ENCODE peak calls at places on chromosome 15, in four cellular contexts. K is breast epithelium, S is endothelial cell of umbilical vein, E is IMR-90. W is an unnamed sample.

GRCh38 chr15:68301300-68301699 is 23.8 kb downstream of the FEM1B start:
- DNase-seq in K (no peak), E (no peak), S (no peak), W (no peak)

GRCh38 chr15:38828031-38828532 is 263.5 kb upstream of the RASGRP1 start:
- DNase-seq in S (peak; percentile 100), K (no peak), E (peak; percentile 23), W (no peak)

GRCh38 chr15:25933456-25934158 is 70.5 kb upstream of the ATP10A start:
- DNase-seq in E (peak; percentile 87), S (no peak), K (peak; percentile 69), W (no peak)

GRCh38 chr15:85157344-85157743 is 175.7 kb downstream of the PDE8A start:
- DNase-seq in K (no peak), E (no peak), S (no peak), W (no peak)

GRCh38 chr15:42832577-42832976 is 88.0 kb downstream of the TTBK2 start:
- DNase-seq in S (peak; percentile 7), E (peak; percentile 88), K (no peak), W (peak; percentile 32)

GRCh38 chr15:28901987-28902745 is 16.4 kb downstream of the APBA2 start:
- DNase-seq in K (peak; percentile 20), E (no peak), S (no peak), W (no peak)

GRCh38 chr15:56839099-56839498 is 79.3 kb upstream of the TCF12 start:
- DNase-seq in S (no peak), K (no peak), E (no peak), W (no peak)

GRCh38 chr15:28098766-28099554 is at the start of gene OCA2:
- DNase-seq in S (no peak), K (no peak), E (peak; percentile 30), W (no peak)

GRCh38 chr15:101027273-101027901 is 108.2 kb downstream of the LRRK1 start:
- DNase-seq in S (no peak), E (no peak), K (no peak), W (no peak)

GRCh38 chr15:67840747-67841634 is 1.1 kb upstream of the RNU6-1 start:
- DNase-seq in E (peak; percentile 58), S (peak; percentile 51), K (no peak), W (no peak)

GRCh38 chr15:92616621-92617179 is 38.9 kb downstream of the FAM174B start:
- DNase-seq in E (no peak), S (peak; percentile 84), K (peak; percentile 53), W (no peak)

GRCh38 chr15:45457641-45458539 is 64.7 kb downstream of the SLC30A4 start:
- DNase-seq in S (peak; percentile 86), K (peak; percentile 56), E (peak; percentile 77), W (no peak)

GRCh38 chr15:53354905-53355304 is 404.6 kb downstream of the WDR72 start:
- DNase-seq in K (no peak), S (no peak), E (no peak), W (no peak)

GRCh38 chr15:22873841-22874240 is 35.4 kb downstream of the NIPA2 start:
- DNase-seq in K (no peak), E (no peak), S (no peak), W (no peak)

GRCh38 chr15:51332211-51333147 is 5.9 kb downstream of the CYP19A1 start:
- DNase-seq in K (no peak), S (no peak), E (no peak), W (no peak)

GRCh38 chr15:82933576-82933975 is 18.9 kb downstream of the HOMER2 start:
- DNase-seq in E (no peak), K (no peak), S (no peak), W (no peak)

GRCh38 chr15:101244039-101244781 is 7.6 kb downstream of the CHSY1 start:
- DNase-seq in S (no peak), K (no peak), E (peak; percentile 60), W (no peak)

GRCh38 chr15:35000511-35000910 is 12.4 kb upstream of the ZNF770 start:
- DNase-seq in K (no peak), E (peak; percentile 79), S (no peak), W (peak; percentile 77)

GRCh38 chr15:43920815-43921214 is 94.0 kb downstream of the WDR76 start:
- DNase-seq in E (peak; percentile 41), S (no peak), K (no peak), W (no peak)

GRCh38 chr15:72932461-72932860 is 119.8 kb upstream of the NEO1 start:
- DNase-seq in K (no peak), S (no peak), E (no peak), W (no peak)

GRCh38 chr15:90126457-90127435 is 24.5 kb upstream of the IDH2 start:
- DNase-seq in K (no peak), E (no peak), S (no peak), W (no peak)

GRCh38 chr15:68418611-68419161 is 13.3 kb downstream of the ITGA11 start:
- DNase-seq in E (peak; percentile 88), K (no peak), S (peak; percentile 43), W (no peak)

GRCh38 chr15:66830358-66830757 is 128.3 kb downstream of the SMAD6 start:
- DNase-seq in K (no peak), S (peak; percentile 48), E (peak; percentile 72), W (peak; percentile 77)

GRCh38 chr15:78098131-78098755 is 5.9 kb downstream of the SH2D7 start:
- DNase-seq in S (no peak), K (peak; percentile 42), E (no peak), W (no peak)

GRCh38 chr15:68396068-68396467 is 35.9 kb downstream of the ITGA11 start:
- DNase-seq in E (no peak), S (no peak), K (no peak), W (no peak)

GRCh38 chr15:90191795-90192494 is 9.2 kb upstream of the SEMA4B start:
- DNase-seq in E (no peak), K (peak; percentile 75), S (no peak), W (no peak)

GRCh38 chr15:40006003-40006402 is 33.0 kb downstream of the SRP14 start:
- DNase-seq in E (peak; percentile 79), S (no peak), K (no peak), W (no peak)

GRCh38 chr15:78617131-78617915 is 3.5 kb downstream of the CHRNA3 start:
- DNase-seq in S (no peak), E (no peak), K (no peak), W (no peak)

GRCh38 chr15:99708563-99708962 is 24.7 kb downstream of the LYSMD4 start:
- DNase-seq in E (peak; percentile 91), K (peak; percentile 61), S (peak; percentile 93), W (peak; percentile 55)

GRCh38 chr15:98308117-98308516 is 340.2 kb upstream of the IGF1R start:
- DNase-seq in K (no peak), E (no peak), S (no peak), W (no peak)

GRCh38 chr15:98304366-98304765 is 343.9 kb downstream of the ARRDC4 start:
- DNase-seq in S (no peak), K (no peak), E (no peak), W (no peak)
- TF ChIP-seq POLR2A in S (no peak), K (no peak), E (no peak), W (no peak)

GRCh38 chr15:88546248-88547129 is at the start of gene DET1:
- DNase-seq in E (peak; percentile 94), S (peak; percentile 95), K (peak; percentile 92), W (peak; percentile 91)
- TF ChIP-seq POLR2A in E (no peak), S (peak; percentile 47), K (no peak), W (peak; percentile 22)

DNA sequence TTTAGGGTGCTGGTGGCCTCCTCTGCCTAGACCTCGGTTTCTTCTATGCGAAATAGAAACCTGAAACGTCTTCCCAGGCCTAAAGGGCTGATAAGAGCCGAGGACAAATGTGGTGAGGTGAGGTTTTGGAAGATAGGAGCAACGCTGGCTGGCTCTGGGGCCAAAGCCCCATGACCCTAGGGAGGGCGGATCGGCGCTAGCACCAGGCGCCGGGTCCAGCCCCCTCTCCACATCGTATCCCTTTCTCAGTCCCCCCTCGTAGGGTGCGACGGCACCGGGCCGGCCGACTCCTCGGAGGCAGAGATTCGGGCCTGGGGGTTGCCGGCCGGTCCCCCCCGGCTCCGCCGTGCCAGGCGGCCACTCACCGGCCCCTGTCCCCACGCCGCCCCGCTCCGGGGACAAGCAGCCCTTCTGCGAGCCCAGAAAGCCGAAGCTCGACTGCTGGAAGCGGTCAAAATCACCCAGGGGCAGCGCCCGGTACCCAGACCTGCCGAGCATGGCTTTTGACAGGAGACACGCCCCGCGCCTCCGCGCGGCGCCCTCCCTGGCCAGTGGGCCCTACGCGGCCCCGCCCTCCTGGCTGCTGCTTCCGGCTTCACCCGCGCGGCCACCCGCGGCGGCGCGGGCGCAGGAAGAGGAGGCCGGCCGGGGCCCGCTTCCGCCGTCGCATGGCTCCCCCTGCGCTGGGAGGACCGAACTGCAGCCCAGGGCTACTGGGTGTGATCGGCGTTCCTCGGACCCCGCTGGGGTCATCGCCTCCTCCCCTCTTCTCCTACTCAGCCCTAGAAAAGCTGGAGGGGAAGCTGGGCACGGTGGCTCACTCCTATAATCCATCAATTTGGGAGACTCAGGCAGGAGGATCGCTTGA is at the start of gene STOML1:
- DNase-seq in K (peak; percentile 88), E (peak; percentile 93), S (peak; percentile 90), W (peak; percentile 44)
- TF ChIP-seq POLR2A in K (no peak), E (peak; percentile 38), S (peak; percentile 67), W (peak; percentile 70)

DNA sequence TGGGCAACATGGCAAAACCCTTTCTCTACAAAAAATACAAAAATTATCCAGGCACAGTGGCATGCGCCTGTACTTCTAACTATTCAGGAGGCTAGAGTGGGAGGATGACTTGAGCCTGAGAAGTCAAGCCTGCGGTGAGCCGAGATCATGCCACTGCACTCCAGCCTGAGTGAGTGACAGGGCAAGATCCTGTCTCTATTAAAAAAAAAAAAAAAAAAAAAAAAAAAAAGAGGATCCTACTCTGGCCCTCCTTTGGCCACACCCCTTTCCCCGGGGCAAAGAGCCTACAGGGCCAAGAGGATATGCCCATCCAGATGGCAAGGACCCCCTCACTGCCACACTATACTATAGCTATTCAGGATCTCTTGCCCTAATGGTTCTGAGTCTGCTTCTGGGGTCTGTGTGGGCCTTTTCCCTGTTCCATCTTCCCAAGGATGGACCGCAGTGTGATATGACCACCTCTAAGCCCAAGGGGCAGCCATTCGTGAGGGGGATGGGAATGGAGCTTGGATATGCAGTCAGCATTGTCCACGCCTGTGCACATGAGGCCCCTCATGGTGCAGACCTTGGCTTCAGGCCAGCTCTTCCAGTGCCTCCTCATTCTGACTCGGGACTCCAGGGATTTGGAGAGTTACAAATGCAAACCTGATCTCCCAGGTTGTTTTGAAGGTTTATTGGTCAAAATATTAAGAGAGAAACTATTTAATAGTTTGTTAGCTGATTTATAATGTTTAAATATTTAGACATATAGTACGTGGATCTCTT is 7.3 kb downstream of the TYRO3 start:
- DNase-seq in E (no peak), K (no peak), S (no peak), W (no peak)
- TF ChIP-seq POLR2A in E (no peak), K (no peak), S (no peak), W (no peak)

W was measured in H54.